ENCODE peak calls at places on chromosomes 13 and 19, in seven cellular contexts. P, Z, S, K, I, U and O are unnamed samples. For H3K27me3 and H3K4me1, the result is how much of the 10 kb centered on the place peaks cover.

GRCh38 chr19:28612275-28612769 is 600.6 kb downstream of the UQCRFS1 start:
- DNase-seq in I (peak), Z (no peak), P (peak), K (no peak), S (no peak), U (no peak), O (no peak)

GRCh38 chr13:40578055-40578454 is 88.4 kb downstream of the FOXO1 start:
- DNase-seq in S (no peak), I (no peak), K (no peak), Z (no peak), U (no peak), P (peak), O (no peak)

GRCh38 chr19:43078311-43078710 is 4.2 kb downstream of the PSG2 start:
- DNase-seq in U (no peak), I (no peak), P (no peak), Z (no peak), S (no peak), K (no peak), O (no peak)

GRCh38 chr13:24220086-24220703 is 59.7 kb downstream of the SPATA13 start:
- DNase-seq in I (peak), P (no peak), K (no peak), Z (peak), U (peak), S (no peak), O (peak)

GRCh38 chr13:36382030-36382429 is 35.8 kb upstream of the SPART start:
- DNase-seq in Z (no peak), I (no peak), P (no peak), K (no peak), U (no peak), S (no peak), O (no peak)

GRCh38 chr19:1156305-1156801 is 17.7 kb downstream of the SBNO2 start:
- DNase-seq in Z (no peak), K (peak), P (no peak), I (no peak), S (no peak), U (no peak), O (no peak)

GRCh38 chr19:51687791-51688664 is 5.1 kb upstream of the SPACA6 start:
- DNase-seq in Z (peak), P (no peak), S (no peak), U (no peak), K (no peak), I (peak), O (no peak)

GRCh38 chr13:46116653-46117502 is 12.0 kb upstream of the CPB2 start:
- DNase-seq in Z (no peak), I (no peak), U (no peak), S (no peak), P (no peak), K (no peak), O (no peak)

GRCh38 chr13:52010890-52011689 is at the start of gene ATP7B:
- DNase-seq in S (no peak), U (peak), P (no peak), Z (peak), K (no peak), I (peak), O (no peak)

GRCh38 chr13:42883771-42884170 is 102.4 kb downstream of the FAM216B start:
- DNase-seq in Z (peak), I (no peak), K (no peak), P (no peak), U (no peak), S (no peak), O (no peak)

GRCh38 chr13:87052731-87053130 is 618.4 kb upstream of the SLITRK5 start:
- DNase-seq in U (no peak), I (no peak), Z (no peak), P (no peak), S (no peak), K (no peak), O (no peak)

GRCh38 chr13:42706286-42706685 is 75.1 kb upstream of the FAM216B start:
- DNase-seq in Z (no peak), I (no peak), U (no peak), K (no peak), S (no peak), P (no peak), O (no peak)

GRCh38 chr19:36973021-36973843 is 57.1 kb downstream of the ZNF568 start:
- DNase-seq in S (peak), U (no peak), P (peak), Z (peak), K (peak), I (peak), O (peak)

GRCh38 chr19:58558623-58559274 is 338 bp upstream of the UBE2M start:
- DNase-seq in U (peak), K (peak), P (peak), S (no peak), I (peak), Z (peak), O (peak)

GRCh38 chr19:33436360-33437345 is 63.1 kb downstream of the CEBPG start:
- DNase-seq in S (no peak), Z (no peak), I (no peak), U (no peak), K (peak), P (no peak), O (no peak)

GRCh38 chr13:26600345-26600761 is 42.9 kb downstream of the WASF3 start:
- DNase-seq in Z (no peak), S (no peak), U (no peak), I (no peak), P (no peak), K (no peak), O (no peak)

GRCh38 chr19:54462713-54463530 is 656 bp downstream of the LENG9 start:
- DNase-seq in U (peak), Z (peak), S (no peak), I (peak), P (no peak), K (peak), O (peak)

GRCh38 chr19:6739884-6740588 is 556 bp downstream of the TRIP10 start:
- DNase-seq in K (peak), I (peak), P (no peak), Z (peak), U (no peak), S (no peak), O (no peak)

GRCh38 chr13:111359237-111359915 is 38.9 kb downstream of the TEX29 start:
- DNase-seq in S (no peak), U (no peak), Z (no peak), P (peak), K (no peak), I (peak), O (no peak)

GRCh38 chr19:17079710-17080440 is 4.3 kb downstream of the MYO9B start:
- DNase-seq in P (peak), Z (no peak), U (peak), S (peak), I (no peak), K (no peak), O (peak)

GRCh38 chr13:114179087-114179658 is at the start of gene CFAP97D2:
- DNase-seq in S (no peak), K (peak), P (no peak), U (no peak), I (peak), Z (no peak), O (no peak)

GRCh38 chr13:76677047-76677446 is 209.2 kb downstream of the KCTD12 start:
- DNase-seq in Z (no peak), I (no peak), K (no peak), S (no peak), P (peak), U (no peak), O (no peak)

GRCh38 chr19:14979498-14980255 is at the start of gene SLC1A6:
- DNase-seq in K (no peak), Z (no peak), U (no peak), I (peak), S (no peak), P (no peak), O (no peak)
- H3K27me3 ChIP-seq in K (under half), Z (under half), U (under half), I (under half), S (half or more), P (under half), O (under half)

GRCh38 chr19:38655148-38655824 is 7.8 kb downstream of the ACTN4 start:
- DNase-seq in S (no peak), I (no peak), K (no peak), U (no peak), Z (no peak), P (no peak), O (no peak)

GRCh38 chr19:38656171-38656981 is 8.9 kb downstream of the ACTN4 start:
- DNase-seq in K (no peak), P (no peak), S (no peak), Z (no peak), I (no peak), U (peak), O (peak)

GRCh38 chr19:38658462-38659306 is 11.2 kb downstream of the ACTN4 start:
- DNase-seq in K (no peak), Z (peak), S (no peak), I (no peak), P (no peak), U (peak), O (no peak)

GRCh38 chr19:38660724-38661123 is 13.3 kb downstream of the ACTN4 start:
- DNase-seq in U (no peak), S (no peak), K (no peak), P (no peak), Z (no peak), I (no peak), O (no peak)

DNA sequence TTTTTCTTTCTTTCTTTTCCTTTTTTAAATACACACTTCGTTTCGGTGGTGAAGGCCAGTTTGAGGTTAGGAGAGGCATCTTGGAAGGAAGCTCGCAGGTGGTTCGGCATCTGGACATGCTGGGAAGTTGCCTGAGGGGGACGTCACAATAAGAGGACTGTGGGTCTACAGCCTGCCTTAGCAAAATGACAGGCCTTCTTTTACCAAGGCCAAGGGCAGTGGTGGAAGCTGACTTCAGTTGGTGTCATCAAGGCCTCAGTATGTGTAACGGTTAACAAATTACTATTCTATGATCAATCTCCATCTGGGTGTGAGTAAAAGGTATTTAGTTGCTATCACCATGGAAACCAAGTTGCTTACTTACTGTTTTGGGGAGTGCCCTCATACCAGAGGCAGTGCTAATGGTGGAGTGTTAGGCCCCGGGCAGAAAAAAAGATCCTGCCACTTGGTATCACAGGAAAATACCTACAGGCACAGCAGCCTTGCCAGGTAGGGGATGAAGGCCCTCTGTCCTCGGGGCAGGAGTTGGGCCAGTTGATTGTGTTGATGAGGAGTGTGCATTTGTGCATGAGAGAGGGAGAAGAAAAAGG is 10.3 kb downstream of the ACTN4 start:
- DNase-seq in Z (no peak), P (no peak), S (no peak), I (peak), U (no peak), K (no peak), O (no peak)
- H3K4me1 ChIP-seq in Z (half or more), P (half or more), S (half or more), I (half or more), U (half or more), K (half or more), O (under half)

GRCh38 chr19:38678217-38678890 is 30.9 kb downstream of the ACTN4 start:
- DNase-seq in I (no peak), U (no peak), P (no peak), Z (no peak), S (no peak), K (no peak), O (no peak)
- H3K27ac ChIP-seq in I (peak), U (peak), P (peak), Z (peak), S (peak), K (peak), O (no peak)

GRCh38 chr19:49431330-49431749 is 6.2 kb downstream of the GFY start:
- DNase-seq in I (no peak), Z (no peak), S (no peak), P (no peak), K (no peak), U (no peak), O (no peak)

GRCh38 chr19:49432141-49433073 is 7.2 kb downstream of the GFY start:
- DNase-seq in S (no peak), P (no peak), Z (no peak), U (no peak), K (no peak), I (peak), O (no peak)

GRCh38 chr19:49434907-49435577 is 6.3 kb downstream of the SLC17A7 start:
- DNase-seq in S (no peak), K (no peak), I (no peak), U (no peak), Z (no peak), P (no peak), O (no peak)

GRCh38 chr19:49435670-49436069 is 5.7 kb downstream of the SLC17A7 start:
- DNase-seq in S (no peak), K (no peak), Z (no peak), U (no peak), P (no peak), I (no peak), O (no peak)

DNA sequence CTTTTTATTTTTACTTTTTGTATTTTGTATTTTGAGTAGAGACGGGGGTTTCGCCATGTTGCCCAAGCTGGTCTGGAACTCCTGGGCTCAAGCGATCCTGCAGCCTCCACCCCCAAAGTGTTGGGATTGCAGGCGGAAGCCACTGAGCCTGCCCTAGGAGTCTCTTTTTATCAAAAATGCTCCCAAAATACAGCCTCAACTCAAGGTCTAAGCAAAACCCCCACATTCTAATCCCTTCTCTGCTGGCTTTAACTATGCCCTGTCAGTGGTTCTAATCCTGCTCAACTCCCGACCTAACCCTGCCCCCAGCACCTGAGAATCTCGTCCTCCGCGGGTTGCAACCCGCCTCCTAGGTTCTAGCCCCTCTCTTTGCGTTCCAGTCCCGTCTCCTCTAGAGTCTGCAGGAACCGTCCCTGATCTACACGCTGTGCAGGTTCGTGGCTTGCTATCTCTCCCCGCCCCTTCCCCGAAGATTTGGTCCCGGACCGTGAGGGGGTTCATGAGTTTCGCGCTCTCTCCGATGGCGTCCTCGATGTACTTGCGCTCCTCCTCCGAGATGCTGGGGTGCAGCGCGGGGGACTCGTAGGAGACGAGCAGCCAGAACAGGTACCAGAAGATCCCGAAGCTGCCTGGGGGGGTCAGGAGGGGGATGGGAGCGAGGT is 8.0 kb downstream of the SLC17A7 start:
- DNase-seq in I (no peak), U (no peak), Z (no peak), P (no peak), S (no peak), K (no peak), O (no peak)
- H3K27me3 ChIP-seq in I (half or more), U (under half), Z (under half), P (half or more), S (half or more), K (half or more), O (half or more)